ENCODE peak calls at places on chromosomes 12 and 14, in four cellular contexts. C is A549, H is IMR-90, F is K562. X is an unnamed sample.

GRCh38 chr14:60090864-60091519 is 731 bp upstream of the PCNX4 start:
- DNase-seq in C (peak), H (peak), F (peak), X (no peak)

GRCh38 chr14:101535232-101535631 is 26.1 kb upstream of the DIO3 start:
- DNase-seq in C (peak), H (no peak), F (no peak), X (peak)

GRCh38 chr12:32476446-32476845 is 77.1 kb downstream of the FGD4 start:
- DNase-seq in C (no peak), H (no peak), F (no peak), X (no peak)

GRCh38 chr12:2613674-2614073 is 181.1 kb upstream of the FKBP4 start:
- DNase-seq in C (peak), H (peak), F (no peak), X (no peak)

GRCh38 chr12:131093971-131094830 is 140.5 kb downstream of the ADGRD1 start:
- DNase-seq in C (no peak), H (no peak), F (no peak), X (no peak)

GRCh38 chr12:57554897-57555296 is 5.1 kb downstream of the KIF5A start:
- DNase-seq in C (no peak), H (no peak), F (no peak), X (no peak)

GRCh38 chr14:52919971-52920370 is 30.9 kb downstream of the FERMT2 start:
- DNase-seq in C (no peak), H (peak), F (no peak), X (no peak)

GRCh38 chr12:104258476-104259067 is 43.0 kb downstream of the TXNRD1 start:
- DNase-seq in C (no peak), H (no peak), F (no peak), X (no peak)

GRCh38 chr12:96522283-96522682 is 32.9 kb downstream of the CFAP54 start:
- DNase-seq in C (no peak), H (no peak), F (no peak), X (no peak)

GRCh38 chr14:75821828-75822521 is 159.8 kb downstream of the TGFB3 start:
- DNase-seq in C (no peak), H (peak), F (no peak), X (no peak)

GRCh38 chr14:105281354-105282097 is 19.3 kb downstream of the BRF1 start:
- DNase-seq in C (peak), H (peak), F (peak), X (peak)

GRCh38 chr14:80930836-80931389 is 10.6 kb downstream of the CEP128 start:
- DNase-seq in C (no peak), H (peak), F (no peak), X (no peak)

GRCh38 chr14:78154827-78155226 is 15.3 kb upstream of the NRXN3 start:
- DNase-seq in C (no peak), H (no peak), F (peak), X (no peak)

GRCh38 chr14:33737446-33737845 is 213.4 kb downstream of the EGLN3 start:
- DNase-seq in C (no peak), H (no peak), F (no peak), X (no peak)

GRCh38 chr12:102433304-102433703 is 47.1 kb downstream of the IGF1 start:
- DNase-seq in C (no peak), H (peak), F (no peak), X (no peak)

GRCh38 chr14:94598506-94598815 is 13.7 kb upstream of the SERPINA3 start:
- DNase-seq in C (no peak), H (no peak), F (no peak), X (no peak)

GRCh38 chr14:53929871-53930685 is 26.5 kb downstream of the BMP4 start:
- DNase-seq in C (peak), H (no peak), F (peak), X (no peak)

GRCh38 chr14:35134329-35135123 is 12.2 kb downstream of the PRORP start:
- DNase-seq in C (no peak), H (no peak), F (no peak), X (no peak)

GRCh38 chr12:8052679-8053078 is 13.5 kb downstream of the C3AR1 start:
- DNase-seq in C (no peak), H (no peak), F (no peak), X (no peak)

GRCh38 chr12:3912863-3913262 is 39.7 kb upstream of the PARP11 start:
- DNase-seq in C (no peak), H (no peak), F (no peak), X (no peak)

GRCh38 chr14:50015708-50016107 is 100.7 kb downstream of the VCPKMT start:
- DNase-seq in C (no peak), H (no peak), F (no peak), X (no peak)

GRCh38 chr14:72892879-72893635 is 844 bp downstream of the DPF3 start:
- DNase-seq in C (no peak), H (no peak), F (peak), X (no peak)

GRCh38 chr12:130879212-130879686 is 7.4 kb downstream of the RAN start:
- DNase-seq in C (no peak), H (no peak), F (peak), X (no peak)

GRCh38 chr14:91357272-91357671 is 60.3 kb downstream of the CCDC88C start:
- DNase-seq in C (no peak), H (no peak), F (no peak), X (no peak)

GRCh38 chr12:2403221-2403976 is 350.6 kb downstream of the CACNA1C start:
- DNase-seq in C (no peak), H (no peak), F (no peak), X (no peak)

GRCh38 chr14:85528882-85529585 is 910 bp upstream of the FLRT2 start:
- DNase-seq in C (no peak), H (peak), F (no peak), X (no peak)

GRCh38 chr12:89493650-89494302 is 30.8 kb downstream of the GALNT4 start:
- DNase-seq in C (no peak), H (no peak), F (peak), X (no peak)

GRCh38 chr12:92146865-92147264 is 1.2 kb upstream of the BTG1 start:
- DNase-seq in C (no peak), H (no peak), F (peak), X (no peak)

GRCh38 chr14:104289485-104289884 is 151.1 kb downstream of the KIF26A start:
- DNase-seq in C (no peak), H (no peak), F (no peak), X (no peak)

GRCh38 chr12:50612882-50613281 is 108.1 kb downstream of the DIP2B start:
- DNase-seq in C (no peak), H (no peak), F (no peak), X (no peak)

GRCh38 chr12:78120866-78121590 is 290.3 kb downstream of the NAV3 start:
- DNase-seq in C (peak), H (peak), F (no peak), X (no peak)
- TF ChIP-seq USF2 in C (no peak), H (no peak), F (no peak), X (no peak)

GRCh38 chr14:89270439-89271227 is 146.4 kb downstream of the FOXN3 start:
- DNase-seq in C (no peak), H (no peak), F (no peak), X (no peak)
- TF ChIP-seq SMC3 in C (no peak), H (no peak), F (no peak), X (no peak)

DNA sequence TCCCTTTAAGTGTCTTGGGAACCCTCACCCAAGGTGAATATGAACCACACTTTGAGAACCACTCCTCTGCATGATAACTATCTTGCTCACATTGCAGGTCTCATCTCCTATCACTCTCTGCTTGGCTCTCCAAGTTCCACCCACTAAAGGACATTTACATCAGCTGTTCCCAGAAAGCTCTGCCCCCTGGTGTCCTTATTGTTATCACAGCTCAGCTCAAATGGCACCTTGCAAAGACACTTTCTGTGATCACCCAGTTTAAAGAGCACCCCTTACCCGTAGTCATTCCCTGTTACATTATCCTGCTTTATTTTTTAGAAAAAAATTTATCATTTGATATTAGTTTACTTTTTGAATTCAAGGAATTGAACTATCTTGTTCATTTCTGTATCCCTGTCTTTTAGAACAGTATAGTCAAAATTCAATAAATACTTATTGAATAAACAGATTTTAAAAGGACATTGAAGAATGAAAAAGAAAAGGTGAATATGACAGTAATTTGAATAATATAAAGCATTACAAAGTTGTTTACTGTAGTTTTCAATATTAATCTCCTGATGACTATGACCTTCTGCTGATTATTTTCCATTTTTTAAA is 20.5 kb upstream of the GUCY2C start:
- DNase-seq in C (peak), H (peak), F (peak), X (peak)
- TF ChIP-seq USF2 in C (no peak), H (no peak), F (no peak), X (no peak)

GRCh38 chr12:6963016-6963731 is 7.3 kb downstream of the PHB2 start:
- DNase-seq in C (no peak), H (no peak), F (no peak), X (no peak)
- TF ChIP-seq SMC3 in C (no peak), H (no peak), F (no peak), X (no peak)

GRCh38 chr12:44525806-44526654 is 350.1 kb downstream of the NELL2 start:
- DNase-seq in C (no peak), H (no peak), F (no peak), X (peak)
- TF ChIP-seq USF2 in C (no peak), H (no peak), F (no peak), X (no peak)

GRCh38 chr12:639988-640387 is 23.3 kb downstream of the NINJ2 start:
- DNase-seq in C (no peak), H (no peak), F (no peak), X (no peak)
- TF ChIP-seq SMC3 in C (no peak), H (no peak), F (no peak), X (no peak)

GRCh38 chr12:79934309-79935020 is 432 bp downstream of the PPP1R12A start:
- DNase-seq in C (peak), H (peak), F (peak), X (peak)
- TF ChIP-seq USF2 in C (no peak), H (no peak), F (no peak), X (no peak)

GRCh38 chr14:55129428-55130193 is 559 bp downstream of the LGALS3 start:
- DNase-seq in C (peak), H (peak), F (no peak), X (peak)
- TF ChIP-seq SMC3 in C (peak), H (no peak), F (no peak), X (no peak)

X was measured in HepG2.